ENCODE peak calls at places on chromosomes 11 and 22, in four cellular contexts. One of them, this sample, is unnamed.

GRCh38 chr11:66636411-66636810 is 2.1 kb upstream of the RBM4 start:
- DNase-seq in Peyer's patch: no peak
- DNase-seq in foreskin fibroblast: no peak
- DNase-seq in A549: no peak
- DNase-seq in this sample: no peak

GRCh38 chr11:132632641-132633124 is 899.6 kb downstream of the OPCML start:
- DNase-seq in Peyer's patch: no peak
- DNase-seq in foreskin fibroblast: peak; percentile 98
- DNase-seq in A549: peak; percentile 7
- DNase-seq in this sample: peak; percentile 99

GRCh38 chr22:31278643-31279326 is 13.5 kb downstream of the PIK3IP1 start:
- DNase-seq in Peyer's patch: no peak
- DNase-seq in foreskin fibroblast: no peak
- DNase-seq in A549: no peak
- DNase-seq in this sample: no peak

GRCh38 chr11:6925636-6926207 is 504 bp upstream of the ZNF215 start:
- DNase-seq in Peyer's patch: no peak
- DNase-seq in foreskin fibroblast: peak; percentile 38
- DNase-seq in A549: no peak
- DNase-seq in this sample: peak; percentile 8

GRCh38 chr22:21971858-21972275 is 10.7 kb downstream of the TOP3B start:
- DNase-seq in Peyer's patch: no peak
- DNase-seq in foreskin fibroblast: no peak
- DNase-seq in A549: no peak
- DNase-seq in this sample: no peak

GRCh38 chr11:87290304-87290922 is 252.7 kb downstream of the TMEM135 start:
- DNase-seq in Peyer's patch: no peak
- DNase-seq in foreskin fibroblast: peak; percentile 70
- DNase-seq in A549: peak; percentile 59
- DNase-seq in this sample: peak; percentile 64

GRCh38 chr11:829116-829945 is 1.6 kb downstream of the CRACR2B start:
- DNase-seq in Peyer's patch: peak; percentile 65
- DNase-seq in foreskin fibroblast: peak; percentile 52
- DNase-seq in A549: no peak
- DNase-seq in this sample: no peak

GRCh38 chr11:112013501-112014164 is 11.6 kb upstream of the DLAT start:
- DNase-seq in Peyer's patch: no peak
- DNase-seq in foreskin fibroblast: no peak
- DNase-seq in A549: no peak
- DNase-seq in this sample: no peak

GRCh38 chr11:62953811-62954210 is 31.0 kb downstream of the SLC22A6 start:
- DNase-seq in Peyer's patch: no peak
- DNase-seq in foreskin fibroblast: peak; percentile 38
- DNase-seq in A549: no peak
- DNase-seq in this sample: no peak

GRCh38 chr11:68992743-68993255 is 12.0 kb upstream of the MRGPRD start:
- DNase-seq in Peyer's patch: no peak
- DNase-seq in foreskin fibroblast: no peak
- DNase-seq in A549: no peak
- DNase-seq in this sample: no peak

GRCh38 chr11:12677131-12677530 is 2.9 kb downstream of the TEAD1 start:
- DNase-seq in Peyer's patch: no peak
- DNase-seq in foreskin fibroblast: peak; percentile 80
- DNase-seq in A549: no peak
- DNase-seq in this sample: no peak

GRCh38 chr11:114076974-114077373 is 17.5 kb downstream of the ZBTB16 start:
- DNase-seq in Peyer's patch: no peak
- DNase-seq in foreskin fibroblast: peak; percentile 56
- DNase-seq in A549: no peak
- DNase-seq in this sample: peak; percentile 38

GRCh38 chr22:27438271-27438980 is 363.1 kb downstream of the MN1 start:
- DNase-seq in Peyer's patch: no peak
- DNase-seq in foreskin fibroblast: peak; percentile 68
- DNase-seq in A549: no peak
- DNase-seq in this sample: peak; percentile 38

GRCh38 chr22:48629631-48630443 is 1197.8 kb downstream of the BRD1 start:
- DNase-seq in Peyer's patch: no peak
- DNase-seq in foreskin fibroblast: no peak
- DNase-seq in A549: no peak
- DNase-seq in this sample: no peak

GRCh38 chr22:41826430-41827383 is 6.2 kb upstream of the SREBF2 start:
- DNase-seq in Peyer's patch: no peak
- DNase-seq in foreskin fibroblast: peak; percentile 39
- DNase-seq in A549: no peak
- DNase-seq in this sample: no peak

GRCh38 chr22:37887610-37888378 is 18.3 kb upstream of the MICALL1 start:
- DNase-seq in Peyer's patch: no peak
- DNase-seq in foreskin fibroblast: peak; percentile 54
- DNase-seq in A549: peak; percentile 36
- DNase-seq in this sample: peak; percentile 94

GRCh38 chr11:119318240-119319135 is 1.6 kb upstream of the MCAM start:
- DNase-seq in Peyer's patch: peak; percentile 51
- DNase-seq in foreskin fibroblast: no peak
- DNase-seq in A549: no peak
- DNase-seq in this sample: peak; percentile 60

GRCh38 chr11:114553642-114554041 is 6.0 kb downstream of the NXPE1 start:
- DNase-seq in Peyer's patch: no peak
- DNase-seq in foreskin fibroblast: peak; percentile 44
- DNase-seq in A549: no peak
- DNase-seq in this sample: peak; percentile 11

GRCh38 chr11:112805658-112806057 is 155.6 kb upstream of the NCAM1 start:
- DNase-seq in Peyer's patch: no peak
- DNase-seq in foreskin fibroblast: no peak
- DNase-seq in A549: no peak
- DNase-seq in this sample: no peak

GRCh38 chr11:69240332-69241074 is 53.5 kb upstream of the MYEOV start:
- DNase-seq in Peyer's patch: no peak
- DNase-seq in foreskin fibroblast: peak; percentile 25
- DNase-seq in A549: no peak
- DNase-seq in this sample: no peak

GRCh38 chr11:61616443-61616842 is 35.6 kb upstream of the SYT7 start:
- DNase-seq in Peyer's patch: no peak
- DNase-seq in foreskin fibroblast: peak; percentile 90
- DNase-seq in A549: no peak
- DNase-seq in this sample: peak; percentile 19

GRCh38 chr11:71420455-71421241 is 27.5 kb downstream of the DHCR7 start:
- DNase-seq in Peyer's patch: peak; percentile 30
- DNase-seq in foreskin fibroblast: peak; percentile 66
- DNase-seq in A549: peak; percentile 74
- DNase-seq in this sample: peak; percentile 42

GRCh38 chr11:28838741-28839140 is 730.6 kb downstream of the METTL15 start:
- DNase-seq in Peyer's patch: no peak
- DNase-seq in foreskin fibroblast: peak; percentile 50
- DNase-seq in A549: no peak
- DNase-seq in this sample: peak; percentile 65

GRCh38 chr11:122176651-122177050 is 60.6 kb upstream of the BLID start:
- DNase-seq in Peyer's patch: no peak
- DNase-seq in foreskin fibroblast: no peak
- DNase-seq in A549: no peak
- DNase-seq in this sample: no peak
- H3K4me3 ChIP-seq in Peyer's patch: no peak overlapping the region
- H3K4me3 ChIP-seq in foreskin fibroblast: peak overlapping the region; percentile 1
- H3K4me3 ChIP-seq in A549: no peak overlapping the region
- H3K4me3 ChIP-seq in this sample: no peak overlapping the region

DNA sequence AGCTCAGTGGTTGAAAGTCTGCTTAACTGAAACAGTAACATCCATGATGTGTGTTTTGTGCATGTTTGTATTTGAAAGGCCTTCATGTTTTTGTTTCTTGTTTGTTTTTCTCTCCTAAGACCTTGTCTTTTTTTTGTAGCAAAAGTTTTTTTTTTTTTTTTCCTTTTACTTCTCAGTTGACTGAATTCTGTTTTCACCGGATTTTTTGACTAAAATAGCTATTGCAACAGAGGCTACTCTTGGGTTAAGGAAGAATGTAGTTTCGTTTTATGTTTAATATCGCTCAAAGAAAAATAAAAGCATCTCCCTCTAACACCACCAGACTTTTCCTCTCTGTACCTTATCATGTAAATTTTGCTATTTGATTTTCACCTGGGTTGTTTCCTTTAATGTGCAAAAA is 15.1 kb downstream of the APOL6 start:
- DNase-seq in Peyer's patch: no peak
- DNase-seq in foreskin fibroblast: no peak
- DNase-seq in A549: no peak
- DNase-seq in this sample: peak; percentile 35
- H3K4me3 ChIP-seq in Peyer's patch: no peak overlapping the region
- H3K4me3 ChIP-seq in foreskin fibroblast: no peak overlapping the region
- H3K4me3 ChIP-seq in A549: no peak overlapping the region
- H3K4me3 ChIP-seq in this sample: peak overlapping the region; percentile 7

DNA sequence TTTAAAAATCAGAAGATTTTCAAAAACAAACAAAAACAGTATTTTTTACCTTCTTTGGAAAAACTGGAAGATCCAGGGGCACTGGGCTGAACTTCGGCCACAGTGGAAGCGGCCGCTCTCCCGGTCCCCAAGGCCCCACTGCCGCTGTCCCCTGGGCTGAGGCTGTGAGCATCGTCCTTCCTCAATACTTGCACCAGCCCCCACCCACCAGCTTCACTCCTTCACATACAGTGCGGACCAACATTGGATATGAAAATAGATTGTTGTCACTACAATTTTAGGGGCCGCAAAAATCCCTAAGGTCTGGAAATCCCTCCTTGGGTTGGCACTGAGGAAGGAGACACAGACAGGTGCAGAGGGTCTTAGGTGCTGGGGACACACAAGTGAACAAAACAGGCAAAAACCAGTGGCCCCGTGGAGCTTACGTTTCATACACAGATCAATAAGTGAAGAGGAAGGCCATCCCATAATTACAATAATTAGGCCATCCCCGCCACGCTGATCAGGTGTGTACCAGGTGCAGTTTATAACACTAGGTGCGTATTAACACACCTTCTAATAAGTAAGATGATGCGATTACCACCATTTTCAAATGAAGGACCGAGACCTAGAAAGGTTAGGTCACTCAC is 28.2 kb upstream of the SLC22A12 start:
- DNase-seq in Peyer's patch: no peak
- DNase-seq in foreskin fibroblast: no peak
- DNase-seq in A549: no peak
- DNase-seq in this sample: no peak
- H3K4me3 ChIP-seq in Peyer's patch: no peak overlapping the region
- H3K4me3 ChIP-seq in foreskin fibroblast: no peak overlapping the region
- H3K4me3 ChIP-seq in A549: no peak overlapping the region
- H3K4me3 ChIP-seq in this sample: no peak overlapping the region

GRCh38 chr11:128837627-128838026 is 29.5 kb downstream of the KCNJ1 start:
- DNase-seq in Peyer's patch: no peak
- DNase-seq in foreskin fibroblast: no peak
- DNase-seq in A549: no peak
- DNase-seq in this sample: no peak
- H3K4me3 ChIP-seq in Peyer's patch: no peak overlapping the region
- H3K4me3 ChIP-seq in foreskin fibroblast: no peak overlapping the region
- H3K4me3 ChIP-seq in A549: no peak overlapping the region
- H3K4me3 ChIP-seq in this sample: no peak overlapping the region

GRCh38 chr22:25754527-25755202 is 12.7 kb downstream of the MYO18B start:
- DNase-seq in Peyer's patch: no peak
- DNase-seq in foreskin fibroblast: peak; percentile 67
- DNase-seq in A549: peak; percentile 60
- DNase-seq in this sample: peak; percentile 83
- H3K4me3 ChIP-seq in Peyer's patch: no peak overlapping the region
- H3K4me3 ChIP-seq in foreskin fibroblast: no peak overlapping the region
- H3K4me3 ChIP-seq in A549: no peak overlapping the region
- H3K4me3 ChIP-seq in this sample: no peak overlapping the region

DNA sequence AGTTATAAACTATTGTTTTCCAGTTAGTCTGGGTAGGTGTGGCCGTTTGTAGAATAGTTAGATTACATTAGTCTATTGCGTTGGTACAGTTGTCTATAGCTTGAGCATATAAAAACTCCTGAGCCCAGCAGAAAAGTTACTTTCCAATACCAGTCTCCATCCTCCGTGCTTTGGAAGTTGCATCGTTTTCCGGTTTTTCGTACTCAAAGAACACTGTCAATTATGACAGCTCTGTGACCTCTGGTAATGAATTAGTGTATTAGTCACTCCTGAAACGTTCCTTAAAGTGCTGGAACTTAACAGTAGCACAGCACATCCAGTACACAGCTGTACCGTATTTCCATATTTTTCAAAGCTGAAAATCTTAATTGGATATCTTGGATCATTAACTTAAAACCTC is 808 bp upstream of the MSANTD2 start:
- DNase-seq in Peyer's patch: no peak
- DNase-seq in foreskin fibroblast: peak; percentile 48
- DNase-seq in A549: no peak
- DNase-seq in this sample: peak; percentile 42
- H3K4me3 ChIP-seq in Peyer's patch: peak overlapping the region; percentile 100
- H3K4me3 ChIP-seq in foreskin fibroblast: peak overlapping the region; percentile 69
- H3K4me3 ChIP-seq in A549: peak overlapping the region; percentile 100
- H3K4me3 ChIP-seq in this sample: peak overlapping the region; percentile 77

GRCh38 chr11:20160425-20161229 is at the start of gene DBX1:
- DNase-seq in Peyer's patch: no peak
- DNase-seq in foreskin fibroblast: no peak
- DNase-seq in A549: no peak
- DNase-seq in this sample: no peak
- H3K4me3 ChIP-seq in Peyer's patch: no peak within 1 kb of the TSS
- H3K4me3 ChIP-seq in foreskin fibroblast: no peak within 1 kb of the TSS
- H3K4me3 ChIP-seq in A549: no peak within 1 kb of the TSS
- H3K4me3 ChIP-seq in this sample: no peak within 1 kb of the TSS